ENCODE peak calls at places on chromosomes 1 and 21, in seven cellular contexts. A is H1, V is HepG2, O is HCT116, S is K562, T is SK-N-SH, C is GM12878. Z is an unnamed sample.

GRCh38 chr1:227544067-227544655 is 19.2 kb upstream of the ZNF678 start:
- DNase-seq in O (no peak), S (no peak), A (no peak), C (no peak), T (no peak), V (no peak), Z (no peak)

GRCh38 chr1:162182090-162182489 is 112.6 kb downstream of the NOS1AP start:
- DNase-seq in S (no peak), V (no peak), O (no peak), C (no peak), A (no peak), T (no peak), Z (no peak)

GRCh38 chr1:203306089-203306969 is 1.0 kb downstream of the BTG2 start:
- DNase-seq in C (no peak), O (peak), T (peak), A (no peak), S (peak), V (peak), Z (peak)

GRCh38 chr1:203690730-203691129 is 64.1 kb downstream of the ATP2B4 start:
- DNase-seq in S (no peak), O (no peak), C (no peak), V (no peak), T (no peak), A (no peak), Z (no peak)

GRCh38 chr1:100445565-100445964 is 92.4 kb upstream of the GPR88 start:
- DNase-seq in O (no peak), A (no peak), C (no peak), T (no peak), V (no peak), S (no peak), Z (peak)

GRCh38 chr1:166679369-166679768 is 159.9 kb upstream of the POGK start:
- DNase-seq in T (no peak), S (no peak), V (no peak), A (no peak), O (no peak), C (no peak), Z (no peak)

GRCh38 chr1:239744851-239745250 is 346.8 kb upstream of the FMN2 start:
- DNase-seq in A (no peak), V (no peak), S (no peak), O (no peak), T (no peak), C (no peak), Z (no peak)

GRCh38 chr1:153612755-153613331 is at the start of gene S100A16:
- DNase-seq in S (peak), T (no peak), V (no peak), A (no peak), C (no peak), O (peak), Z (peak)

GRCh38 chr1:63274979-63275378 is 47.4 kb upstream of the FOXD3 start:
- DNase-seq in C (no peak), A (no peak), S (no peak), O (no peak), V (no peak), T (no peak), Z (no peak)

GRCh38 chr1:212525479-212526110 is 83.0 kb upstream of the ATF3 start:
- DNase-seq in O (no peak), V (no peak), C (no peak), S (no peak), T (no peak), A (no peak), Z (no peak)

GRCh38 chr1:2199042-2199810 is 4.7 kb upstream of the FAAP20 start:
- DNase-seq in V (peak), S (peak), T (peak), A (no peak), O (peak), C (peak), Z (peak)

GRCh38 chr1:240555524-240555923 is 56.4 kb downstream of the GREM2 start:
- DNase-seq in T (no peak), S (no peak), V (no peak), C (no peak), A (no peak), O (no peak), Z (no peak)

GRCh38 chr1:8047686-8048522 is 21.8 kb upstream of the ERRFI1 start:
- DNase-seq in S (no peak), V (no peak), O (peak), C (no peak), T (peak), A (no peak), Z (peak)

GRCh38 chr1:169318845-169319244 is 48.8 kb downstream of the NME7 start:
- DNase-seq in S (no peak), O (no peak), V (no peak), C (no peak), T (no peak), A (no peak), Z (no peak)

GRCh38 chr1:62436466-62437272 is at the start of gene USP1:
- DNase-seq in S (peak), O (peak), T (peak), C (peak), A (peak), V (peak), Z (peak)

GRCh38 chr1:9009438-9010366 is 16.5 kb downstream of the SLC2A7 start:
- DNase-seq in S (peak), V (no peak), T (peak), C (no peak), O (no peak), A (peak), Z (peak)

GRCh38 chr1:112770724-112771123 is 55.6 kb upstream of the PPM1J start:
- DNase-seq in C (no peak), S (no peak), V (no peak), O (no peak), T (no peak), A (no peak), Z (no peak)

GRCh38 chr1:20148571-20149500 is 9.7 kb downstream of the PLA2G2F start:
- DNase-seq in O (no peak), A (no peak), V (no peak), S (no peak), C (no peak), T (no peak), Z (no peak)

GRCh38 chr1:3727042-3727824 is 25.0 kb upstream of the CCDC27 start:
- DNase-seq in S (peak), O (no peak), C (no peak), V (no peak), A (no peak), T (peak), Z (no peak)

GRCh38 chr1:201310986-201311355 is 27.7 kb downstream of the PKP1 start:
- DNase-seq in A (no peak), T (no peak), O (no peak), C (no peak), S (no peak), V (no peak), Z (no peak)

GRCh38 chr1:192512426-192513125 is 63.0 kb upstream of the RGS1 start:
- DNase-seq in T (no peak), S (no peak), O (no peak), C (no peak), A (no peak), V (no peak), Z (peak)

GRCh38 chr1:229689273-229689672 is 63.2 kb downstream of the URB2 start:
- DNase-seq in A (no peak), O (no peak), S (no peak), T (no peak), V (no peak), C (no peak), Z (no peak)

GRCh38 chr1:244675167-244675566 is 22.2 kb downstream of the DESI2 start:
- DNase-seq in V (no peak), C (no peak), T (no peak), O (no peak), S (no peak), A (no peak), Z (no peak)

GRCh38 chr21:45613396-45613795 is 30.1 kb upstream of the PCBP3 start:
- DNase-seq in O (no peak), A (no peak), V (no peak), S (no peak), T (peak), C (no peak), Z (no peak)

GRCh38 chr1:66562561-66562960 is 28.6 kb downstream of the SGIP1 start:
- DNase-seq in A (no peak), T (no peak), O (no peak), V (no peak), C (no peak), S (no peak), Z (no peak)

GRCh38 chr1:192884241-192884640 is 75.4 kb downstream of the RGS2 start:
- DNase-seq in T (no peak), S (no peak), C (no peak), A (no peak), V (no peak), O (no peak), Z (no peak)

GRCh38 chr1:233885196-233886028 is 19.1 kb upstream of the SLC35F3 start:
- DNase-seq in A (no peak), O (no peak), S (no peak), T (no peak), V (no peak), C (no peak), Z (no peak)

GRCh38 chr21:27569831-27570230 is 602.9 kb upstream of the ADAMTS5 start:
- DNase-seq in T (no peak), V (no peak), S (no peak), O (no peak), A (no peak), C (no peak), Z (peak)

GRCh38 chr1:167532964-167533824 is 14.9 kb upstream of the CD247 start:
- DNase-seq in T (no peak), C (no peak), S (no peak), A (no peak), O (no peak), V (no peak), Z (peak)

GRCh38 chr1:17597651-17598050 is 58.2 kb downstream of the ARHGEF10L start:
- DNase-seq in A (no peak), V (no peak), S (no peak), C (no peak), T (no peak), O (no peak), Z (no peak)

GRCh38 chr1:1307261-1307907 is 346 bp downstream of the ACAP3 start:
- DNase-seq in T (no peak), V (no peak), O (no peak), A (no peak), C (no peak), S (peak), Z (peak)

GRCh38 chr1:9319789-9320519 is 27.3 kb downstream of the SPSB1 start:
- DNase-seq in A (no peak), C (no peak), O (no peak), V (no peak), T (no peak), S (no peak), Z (no peak)

GRCh38 chr1:177122461-177122860 is 42.1 kb downstream of the ASTN1 start:
- DNase-seq in S (no peak), V (no peak), A (no peak), C (no peak), O (no peak), T (no peak), Z (no peak)

GRCh38 chr1:227922501-227923352 is 25.0 kb downstream of the WNT9A start:
- DNase-seq in A (no peak), O (no peak), T (no peak), S (no peak), C (no peak), V (no peak), Z (no peak)

GRCh38 chr1:96220644-96221043 is 500.9 kb upstream of the PTBP2 start:
- DNase-seq in V (no peak), T (no peak), O (no peak), A (no peak), S (no peak), C (no peak), Z (no peak)

GRCh38 chr21:29091032-29091431 is 17.6 kb upstream of the CCT8 start:
- DNase-seq in C (no peak), V (no peak), O (no peak), T (no peak), S (no peak), A (no peak), Z (peak)

GRCh38 chr1:99181892-99182291 is 82.4 kb upstream of the PLPPR4 start:
- DNase-seq in V (no peak), T (no peak), C (no peak), A (no peak), S (no peak), O (no peak), Z (no peak)

GRCh38 chr1:221829327-221830011 is 87.6 kb upstream of the DUSP10 start:
- DNase-seq in C (no peak), A (no peak), O (no peak), T (no peak), S (no peak), V (no peak), Z (peak)

GRCh38 chr1:67612690-67613322 is 72.2 kb upstream of the GADD45A start:
- DNase-seq in A (no peak), O (no peak), C (no peak), S (no peak), V (no peak), T (no peak), Z (peak)

GRCh38 chr1:67611841-67612240 is 73.2 kb upstream of the GADD45A start:
- DNase-seq in A (no peak), C (no peak), S (no peak), V (no peak), O (no peak), T (no peak), Z (no peak)

GRCh38 chr1:67616394-67616985 is 68.5 kb upstream of the GADD45A start:
- DNase-seq in T (no peak), A (no peak), S (no peak), V (no peak), C (no peak), O (no peak), Z (peak)

GRCh38 chr1:67615886-67616285 is 69.1 kb upstream of the GADD45A start:
- DNase-seq in V (no peak), C (no peak), A (no peak), T (no peak), S (no peak), O (no peak), Z (no peak)

DNA sequence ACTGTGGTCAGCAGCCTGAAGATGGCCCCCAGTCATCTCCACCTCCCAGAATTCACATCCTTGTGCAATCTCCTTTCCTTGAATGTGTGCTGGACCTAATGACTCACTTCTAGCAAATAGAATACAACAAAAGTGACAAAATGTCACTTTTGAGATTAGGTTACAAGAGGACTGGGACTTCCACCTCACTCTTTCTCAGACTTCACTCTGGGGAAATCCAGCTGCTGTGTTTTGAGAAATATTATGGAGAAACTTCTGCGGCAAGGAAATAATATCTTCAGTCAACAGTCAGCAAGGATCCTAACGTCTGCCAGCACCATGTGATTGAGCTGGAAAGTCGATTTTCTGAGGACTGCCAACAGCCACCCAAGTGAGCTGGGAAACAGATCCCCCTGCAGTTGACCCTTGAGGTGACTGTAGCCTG is 70.5 kb upstream of the GADD45A start:
- DNase-seq in O (no peak), T (no peak), A (no peak), C (no peak), S (no peak), V (no peak), Z (no peak)
- TF ChIP-seq MAX in O (no peak), T (no peak), A (no peak), C (no peak), S (no peak), V (no peak), Z (no peak)

DNA sequence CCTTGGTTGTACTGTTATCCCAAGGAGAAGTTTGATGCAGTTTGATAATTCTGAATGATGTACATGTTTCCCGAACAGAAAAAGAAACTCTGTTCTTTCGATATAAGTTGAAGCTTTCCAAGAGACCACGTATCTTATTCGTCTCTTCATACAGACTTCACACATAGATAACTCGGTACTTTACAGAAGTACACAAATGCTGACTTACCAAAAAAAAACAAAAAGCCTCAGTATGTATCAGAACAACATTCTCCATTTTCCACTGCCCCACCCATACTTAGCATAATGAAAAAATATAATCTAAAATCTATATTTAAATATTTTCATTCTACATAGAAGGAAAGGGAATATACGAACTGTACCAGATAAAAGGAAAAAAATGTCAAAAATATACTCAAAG is 2.2 kb downstream of the FOXJ3 start:
- DNase-seq in V (no peak), A (no peak), S (no peak), C (no peak), T (no peak), O (no peak), Z (no peak)
- H3K9ac ChIP-seq in V (peak), A (no peak), S (peak), C (no peak), T (no peak), O (no peak), Z (peak)

GRCh38 chr21:37531402-37532042 is 164.9 kb downstream of the DYRK1A start:
- DNase-seq in V (no peak), T (no peak), O (no peak), A (no peak), C (no peak), S (no peak), Z (no peak)
- TF ChIP-seq MAX in V (no peak), T (no peak), O (no peak), A (no peak), C (no peak), S (no peak), Z (no peak)

GRCh38 chr1:44672956-44673674 is 1.2 kb downstream of the TMEM53 start:
- DNase-seq in C (no peak), S (no peak), A (no peak), O (no peak), V (no peak), T (no peak), Z (no peak)
- H3K9ac ChIP-seq in C (peak), S (peak), A (no peak), O (peak), V (peak), T (peak), Z (peak)

GRCh38 chr1:185559684-185560310 is 174.4 kb upstream of the HMCN1 start:
- DNase-seq in C (peak), V (peak), A (peak), T (peak), O (peak), S (peak), Z (peak)
- TF ChIP-seq MAX in C (no peak), V (no peak), A (no peak), T (no peak), O (no peak), S (no peak), Z (no peak)

DNA sequence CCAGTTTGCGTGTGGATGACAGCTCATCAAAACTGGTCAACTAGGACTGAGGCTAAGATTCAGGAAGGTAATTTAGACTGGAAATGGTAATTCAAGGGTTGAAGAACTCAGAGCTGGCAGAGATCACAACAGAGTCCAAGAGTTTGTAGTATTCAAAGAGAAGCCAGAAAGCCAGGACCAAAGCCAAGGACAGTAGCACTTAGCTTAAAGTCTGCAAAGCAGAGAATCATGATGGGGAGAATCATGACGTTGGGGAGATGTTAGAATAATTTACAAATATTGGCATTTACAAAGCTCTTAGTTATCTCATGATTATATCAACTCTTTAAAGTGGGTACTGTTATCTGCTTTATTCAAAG is 32.6 kb downstream of the RNF11 start:
- DNase-seq in T (no peak), S (no peak), O (no peak), V (no peak), C (no peak), A (no peak), Z (no peak)
- H3K9ac ChIP-seq in T (no peak), S (no peak), O (no peak), V (no peak), C (peak), A (no peak), Z (no peak)

DNA sequence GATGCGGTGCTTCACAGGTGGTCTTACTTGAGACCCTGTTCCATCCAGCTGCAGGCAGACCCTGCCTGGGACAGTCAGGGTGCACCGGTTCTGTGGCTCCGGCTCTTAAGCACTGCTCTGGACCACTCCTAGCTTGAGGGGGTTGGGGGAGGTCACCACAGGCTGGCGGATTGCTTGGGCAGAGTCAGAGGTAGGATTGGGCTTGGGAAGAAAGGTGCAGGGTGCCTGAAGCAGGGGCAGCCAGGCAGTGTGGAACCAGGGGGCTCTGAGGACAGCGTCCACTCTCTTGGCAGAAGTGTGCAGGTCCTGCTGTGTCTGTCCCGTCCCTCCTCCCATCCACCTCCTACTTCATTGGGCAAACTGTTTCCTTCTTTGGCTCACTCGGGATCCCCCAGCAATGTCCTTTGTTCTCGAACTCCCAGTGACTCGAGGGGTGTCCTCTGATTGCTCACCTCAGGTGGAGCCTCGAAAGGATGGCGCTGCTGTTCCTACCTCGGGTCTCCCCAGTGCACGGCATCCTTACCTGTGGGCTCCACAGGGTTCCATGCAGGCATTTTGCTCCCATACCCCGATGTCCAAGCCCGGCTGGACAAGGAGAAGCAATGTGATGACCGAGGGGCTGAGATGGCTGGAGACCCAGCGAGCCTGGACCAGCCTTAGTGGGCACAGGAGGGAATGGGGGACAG is 1.8 kb downstream of the PDXK start:
- DNase-seq in A (no peak), V (no peak), T (no peak), C (no peak), O (no peak), S (no peak), Z (no peak)
- TF ChIP-seq MAX in A (no peak), V (no peak), T (no peak), C (no peak), O (no peak), S (no peak), Z (no peak)

GRCh38 chr21:42150458-42151085 is 68.4 kb upstream of the ABCG1 start:
- DNase-seq in T (no peak), V (no peak), O (no peak), S (no peak), A (no peak), C (no peak), Z (no peak)
- H3K9ac ChIP-seq in T (no peak), V (no peak), O (no peak), S (no peak), A (no peak), C (no peak), Z (no peak)

GRCh38 chr1:10724948-10725852 is 71.2 kb downstream of the CASZ1 start:
- DNase-seq in S (no peak), O (no peak), T (peak), V (no peak), A (no peak), C (no peak), Z (no peak)
- TF ChIP-seq MAX in S (no peak), O (no peak), T (peak), V (no peak), A (no peak), C (no peak), Z (no peak)

GRCh38 chr1:58769809-58770345 is 14.0 kb downstream of the JUN start:
- DNase-seq in S (no peak), V (no peak), A (no peak), O (no peak), C (no peak), T (no peak), Z (no peak)

GRCh38 chr1:58768332-58768731 is 15.5 kb downstream of the JUN start:
- DNase-seq in C (no peak), T (no peak), V (no peak), A (no peak), O (no peak), S (no peak), Z (no peak)

GRCh38 chr1:58768971-58769808 is 14.7 kb downstream of the JUN start:
- DNase-seq in T (peak), V (peak), S (peak), O (no peak), A (no peak), C (no peak), Z (peak)

GRCh38 chr1:58774027-58774426 is 9.8 kb downstream of the JUN start:
- DNase-seq in C (no peak), V (no peak), O (no peak), S (no peak), T (no peak), A (no peak), Z (no peak)

GRCh38 chr1:58773406-58773840 is 10.4 kb downstream of the JUN start:
- DNase-seq in O (no peak), T (no peak), S (no peak), V (no peak), A (no peak), C (no peak), Z (peak)
- H3K9ac ChIP-seq in O (no peak), T (no peak), S (no peak), V (peak), A (no peak), C (no peak), Z (peak)

Z was measured in endothelial cell of umbilical vein.